ENCODE peak calls at places on chromosome 3, in seven cellular contexts. C is K562, I is GM12878, W is HepG2, O is H1, P is SK-N-SH, L is HCT116. M is an unnamed sample.

GRCh38 chr3:171028779-171029232 is 2.3 kb upstream of the SLC2A2 start:
- DNase-seq in C (no peak), I (no peak), W (no peak), O (no peak), P (no peak), L (no peak), M (no peak)

GRCh38 chr3:76107935-76108570 is 322.7 kb upstream of the ZNF717 start:
- DNase-seq in C (peak), I (no peak), W (peak), O (no peak), P (peak), L (peak), M (peak)

GRCh38 chr3:27171113-27171512 is 198.1 kb downstream of the NEK10 start:
- DNase-seq in C (no peak), I (no peak), W (no peak), O (no peak), P (no peak), L (no peak), M (no peak)

GRCh38 chr3:11593318-11594034 is 50.2 kb downstream of the VGLL4 start:
- DNase-seq in C (no peak), I (no peak), W (peak), O (no peak), P (no peak), L (no peak), M (no peak)

GRCh38 chr3:13251166-13251892 is 168.8 kb downstream of the NUP210 start:
- DNase-seq in C (no peak), I (no peak), W (peak), O (no peak), P (no peak), L (no peak), M (no peak)

GRCh38 chr3:17442332-17443049 is 299.9 kb downstream of the TBC1D5 start:
- DNase-seq in C (peak), I (no peak), W (no peak), O (no peak), P (no peak), L (no peak), M (no peak)

GRCh38 chr3:191412764-191413163 is 48.2 kb upstream of the PYDC2 start:
- DNase-seq in C (no peak), I (no peak), W (no peak), O (no peak), P (peak), L (no peak), M (no peak)

GRCh38 chr3:172339892-172340291 is 108.4 kb downstream of the GHSR start:
- DNase-seq in C (no peak), I (no peak), W (no peak), O (no peak), P (no peak), L (no peak), M (no peak)

GRCh38 chr3:32596926-32597369 is 26.3 kb upstream of the DYNC1LI1 start:
- DNase-seq in C (no peak), I (no peak), W (no peak), O (no peak), P (no peak), L (no peak), M (no peak)

GRCh38 chr3:113255854-113256615 is 44.7 kb downstream of the BOC start:
- DNase-seq in C (no peak), I (no peak), W (no peak), O (no peak), P (no peak), L (no peak), M (no peak)

GRCh38 chr3:115804722-115805121 is 181.4 kb downstream of the GAP43 start:
- DNase-seq in C (no peak), I (no peak), W (no peak), O (no peak), P (no peak), L (no peak), M (no peak)

GRCh38 chr3:17741621-17742091 is 775 bp downstream of the TBC1D5 start:
- DNase-seq in C (no peak), I (no peak), W (peak), O (no peak), P (peak), L (no peak), M (no peak)

GRCh38 chr3:94082412-94082937 is 19.6 kb downstream of the NSUN3 start:
- DNase-seq in C (no peak), I (no peak), W (no peak), O (no peak), P (no peak), L (no peak), M (no peak)

GRCh38 chr3:46660003-46660402 is 33.5 kb downstream of the ALS2CL start:
- DNase-seq in C (no peak), I (no peak), W (no peak), O (peak), P (no peak), L (no peak), M (no peak)

GRCh38 chr3:177106184-177106583 is 91.1 kb downstream of the TBL1XR1 start:
- DNase-seq in C (no peak), I (no peak), W (no peak), O (no peak), P (no peak), L (no peak), M (no peak)

GRCh38 chr3:46360904-46361303 is 7.0 kb downstream of the CCR2 start:
- DNase-seq in C (no peak), I (no peak), W (no peak), O (no peak), P (no peak), L (no peak), M (no peak)

GRCh38 chr3:56196700-56197099 is 271.6 kb downstream of the ERC2 start:
- DNase-seq in C (no peak), I (no peak), W (no peak), O (no peak), P (no peak), L (no peak), M (no peak)

GRCh38 chr3:19446687-19447086 is 298.4 kb downstream of the KCNH8 start:
- DNase-seq in C (no peak), I (no peak), W (no peak), O (no peak), P (no peak), L (no peak), M (no peak)

GRCh38 chr3:24522155-24522579 is 27.5 kb upstream of the THRB start:
- DNase-seq in C (no peak), I (no peak), W (peak), O (peak), P (no peak), L (no peak), M (no peak)

GRCh38 chr3:136916200-136916599 is 41.6 kb upstream of the IL20RB start:
- DNase-seq in C (no peak), I (no peak), W (no peak), O (no peak), P (no peak), L (no peak), M (no peak)

GRCh38 chr3:177875786-177876476 is 660.3 kb upstream of the KCNMB2 start:
- DNase-seq in C (no peak), I (no peak), W (no peak), O (no peak), P (peak), L (no peak), M (no peak)

GRCh38 chr3:195551381-195551978 is 8.4 kb upstream of the PPP1R2 start:
- DNase-seq in C (no peak), I (no peak), W (no peak), O (no peak), P (no peak), L (no peak), M (peak)

GRCh38 chr3:13134166-13134878 is 61.1 kb upstream of the IQSEC1 start:
- DNase-seq in C (no peak), I (no peak), W (no peak), O (no peak), P (no peak), L (no peak), M (no peak)

GRCh38 chr3:117234321-117234720 is 524.7 kb downstream of the TUSC7 start:
- DNase-seq in C (no peak), I (no peak), W (no peak), O (no peak), P (no peak), L (no peak), M (no peak)

GRCh38 chr3:167735233-167736107 is at the start of gene SERPINI1:
- DNase-seq in C (peak), I (peak), W (peak), O (peak), P (peak), L (peak), M (peak)

GRCh38 chr3:133490468-133491351 is 82.8 kb upstream of the CDV3 start:
- DNase-seq in C (no peak), I (peak), W (no peak), O (no peak), P (no peak), L (no peak), M (no peak)

GRCh38 chr3:121482651-121483050 is 63.1 kb downstream of the POLQ start:
- DNase-seq in C (no peak), I (no peak), W (no peak), O (no peak), P (no peak), L (no peak), M (no peak)

GRCh38 chr3:105365536-105366301 is 990 bp upstream of the ALCAM start:
- DNase-seq in C (no peak), I (no peak), W (no peak), O (no peak), P (peak), L (no peak), M (no peak)

GRCh38 chr3:96970211-96970610 is 155.8 kb downstream of the EPHA6 start:
- DNase-seq in C (no peak), I (no peak), W (no peak), O (no peak), P (no peak), L (no peak), M (no peak)

GRCh38 chr3:117454928-117455327 is 745.3 kb downstream of the TUSC7 start:
- DNase-seq in C (no peak), I (no peak), W (no peak), O (no peak), P (no peak), L (no peak), M (no peak)

GRCh38 chr3:37307321-37307720 is 132.9 kb upstream of the LRRFIP2 start:
- DNase-seq in C (no peak), I (no peak), W (no peak), O (no peak), P (no peak), L (no peak), M (no peak)

GRCh38 chr3:33187368-33187634 is 31.3 kb downstream of the SUSD5 start:
- DNase-seq in C (no peak), I (no peak), W (no peak), O (no peak), P (no peak), L (no peak), M (no peak)

GRCh38 chr3:172646439-172647015 is 64.3 kb downstream of the NCEH1 start:
- DNase-seq in C (no peak), I (no peak), W (no peak), O (no peak), P (peak), L (no peak), M (no peak)

GRCh38 chr3:43055806-43056770 is 49.8 kb downstream of the POMGNT2 start:
- DNase-seq in C (no peak), I (no peak), W (no peak), O (no peak), P (no peak), L (no peak), M (no peak)

GRCh38 chr3:13235079-13235478 is 161.8 kb upstream of the IQSEC1 start:
- DNase-seq in C (peak), I (peak), W (no peak), O (no peak), P (peak), L (no peak), M (no peak)

GRCh38 chr3:133464573-133464972 is 64.7 kb downstream of the BFSP2 start:
- DNase-seq in C (no peak), I (no peak), W (no peak), O (no peak), P (peak), L (no peak), M (no peak)

GRCh38 chr3:133943639-133944131 is 48.0 kb upstream of the RAB6B start:
- DNase-seq in C (peak), I (no peak), W (no peak), O (no peak), P (no peak), L (peak), M (no peak)

GRCh38 chr3:14150491-14151230 is 25.8 kb downstream of the TMEM43 start:
- DNase-seq in C (no peak), I (no peak), W (no peak), O (no peak), P (no peak), L (no peak), M (no peak)

GRCh38 chr3:149967067-149967685 is 3.5 kb downstream of the PFN2 start:
- DNase-seq in C (peak), I (no peak), W (peak), O (no peak), P (no peak), L (peak), M (peak)
- TF ChIP-seq JUND in C (no peak), I (no peak), W (no peak), O (no peak), P (no peak), L (no peak), M (no peak)

GRCh38 chr3:9500108-9501050 is 53.2 kb downstream of the LHFPL4 start:
- DNase-seq in C (peak), I (no peak), W (peak), O (peak), P (peak), L (peak), M (no peak)
- TF ChIP-seq JUND in C (no peak), I (no peak), W (no peak), O (no peak), P (no peak), L (no peak), M (no peak)

GRCh38 chr3:8324727-8325126 is 176.9 kb upstream of the LMCD1 start:
- DNase-seq in C (no peak), I (no peak), W (peak), O (peak), P (peak), L (peak), M (peak)
- TF ChIP-seq JUND in C (no peak), I (no peak), W (no peak), O (no peak), P (no peak), L (no peak), M (no peak)

DNA sequence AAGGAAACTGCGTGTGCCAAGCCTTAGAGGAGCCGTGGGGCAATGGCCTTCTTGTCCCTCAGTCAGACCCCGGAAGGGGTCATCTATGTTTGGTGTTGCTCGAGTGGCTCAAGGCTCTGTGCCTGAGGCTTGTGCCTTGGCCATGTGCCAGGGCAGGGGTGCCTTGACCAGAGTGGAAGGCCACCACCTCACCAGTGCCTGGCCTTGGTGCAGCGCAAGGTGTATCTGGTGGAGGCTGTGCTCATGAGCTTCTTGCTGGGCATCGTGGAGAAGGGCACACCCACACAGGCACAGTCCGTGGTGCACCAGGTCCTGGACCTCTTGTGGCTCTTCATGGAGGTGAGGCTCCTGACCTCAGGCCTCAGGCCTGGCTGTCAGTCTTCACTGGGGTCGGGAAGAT is 10.7 kb downstream of the RNF123 start:
- DNase-seq in C (no peak), I (no peak), W (no peak), O (no peak), P (no peak), L (no peak), M (no peak)
- TF ChIP-seq JUND in C (no peak), I (no peak), W (no peak), O (no peak), P (no peak), L (no peak), M (no peak)

GRCh38 chr3:48507256-48508061 is 3.5 kb upstream of the SHISA5 start:
- DNase-seq in C (peak), I (no peak), W (peak), O (peak), P (peak), L (peak), M (peak)
- TF ChIP-seq JUND in C (peak), I (no peak), W (peak), O (peak), P (peak), L (no peak), M (no peak)

GRCh38 chr3:60065227-60065868 is 1015.5 kb upstream of the CFAP20DC start:
- DNase-seq in C (no peak), I (no peak), W (no peak), O (no peak), P (no peak), L (no peak), M (no peak)

GRCh38 chr3:60073228-60073627 is 1023.4 kb upstream of the CFAP20DC start:
- DNase-seq in C (no peak), I (no peak), W (no peak), O (no peak), P (no peak), L (no peak), M (no peak)

GRCh38 chr3:60064210-60065178 is 1014.7 kb upstream of the CFAP20DC start:
- DNase-seq in C (no peak), I (no peak), W (no peak), O (no peak), P (no peak), L (no peak), M (no peak)

GRCh38 chr3:60073942-60074341 is 1024.1 kb upstream of the CFAP20DC start:
- DNase-seq in C (no peak), I (no peak), W (no peak), O (no peak), P (no peak), L (no peak), M (no peak)

DNA sequence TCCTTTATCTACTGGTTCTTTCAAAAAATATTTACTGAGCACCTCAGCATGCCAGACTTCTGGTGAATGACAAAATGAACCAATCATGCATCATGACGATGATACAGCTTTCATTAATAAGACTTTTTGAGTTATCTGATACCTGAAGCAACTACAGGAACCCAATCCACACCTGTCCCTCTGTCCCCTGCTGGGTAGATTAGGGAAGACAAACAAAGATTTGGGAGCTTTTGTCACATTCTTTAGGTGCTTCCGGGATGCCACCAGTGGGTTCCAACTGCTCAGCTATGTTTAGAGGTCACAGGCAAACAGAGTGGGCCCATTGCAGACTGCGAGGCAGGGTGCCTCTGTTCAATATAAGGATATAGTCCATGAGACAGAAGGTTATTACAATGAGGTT is 1020.5 kb upstream of the CFAP20DC start:
- DNase-seq in C (no peak), I (no peak), W (no peak), O (no peak), P (no peak), L (no peak), M (no peak)
- TF ChIP-seq JUND in C (no peak), I (no peak), W (no peak), O (no peak), P (no peak), L (no peak), M (no peak)

GRCh38 chr3:149390316-149390715 is 12.9 kb upstream of the TM4SF1 start:
- DNase-seq in C (no peak), I (no peak), W (no peak), O (no peak), P (no peak), L (no peak), M (no peak)
- TF ChIP-seq JUND in C (no peak), I (no peak), W (no peak), O (no peak), P (no peak), L (no peak), M (no peak)

DNA sequence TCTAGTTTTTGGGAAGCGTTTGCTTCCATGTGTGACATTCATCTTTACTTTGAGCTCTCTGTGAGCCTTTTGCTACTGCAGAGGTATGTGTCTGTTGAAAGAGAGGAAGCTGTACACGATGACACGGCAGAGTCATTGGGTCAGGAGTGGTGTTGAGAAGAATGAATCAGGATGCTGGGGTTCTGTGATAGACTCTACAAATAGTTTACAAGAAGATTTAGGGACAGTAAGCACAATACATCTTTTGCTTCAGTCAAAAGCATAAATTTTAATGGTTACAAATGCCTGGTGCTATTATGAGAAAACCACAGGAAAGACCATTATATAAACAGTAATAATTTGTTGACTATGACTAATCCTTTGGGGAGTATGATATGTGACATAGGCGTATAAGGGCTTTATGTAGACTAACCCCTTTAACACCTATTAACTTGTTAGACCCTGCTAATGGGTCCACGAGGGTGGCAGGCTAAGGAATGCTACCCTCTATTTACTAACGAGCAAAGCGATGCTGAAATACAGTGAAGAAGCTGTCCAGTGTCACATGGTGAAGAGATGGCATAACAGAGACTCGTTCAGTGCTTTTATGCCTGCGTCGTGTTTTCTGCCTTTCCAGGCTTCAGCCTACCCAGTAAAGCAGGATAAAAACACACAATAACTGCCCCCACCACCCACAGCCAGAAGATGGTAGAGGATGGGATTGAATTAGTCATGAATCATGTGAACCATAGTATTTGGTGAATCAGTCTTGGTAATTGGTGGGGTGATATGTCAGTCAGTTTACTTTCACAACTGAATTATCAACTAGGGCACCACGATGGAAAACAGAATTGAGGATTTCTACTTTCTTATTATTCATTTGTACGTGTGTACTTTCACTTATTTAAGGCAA is 118.8 kb downstream of the LPP start:
- DNase-seq in C (no peak), I (no peak), W (peak), O (no peak), P (no peak), L (no peak), M (no peak)
- TF ChIP-seq JUND in C (no peak), I (no peak), W (no peak), O (no peak), P (peak), L (no peak), M (no peak)

GRCh38 chr3:73405853-73406252 is 218.9 kb downstream of the PDZRN3 start:
- DNase-seq in C (no peak), I (no peak), W (no peak), O (no peak), P (no peak), L (no peak), M (no peak)
- TF ChIP-seq JUND in C (no peak), I (no peak), W (no peak), O (no peak), P (no peak), L (no peak), M (no peak)

M was measured in T47D.